ENCODE peak calls at places on chromosomes 4 and X, in four cellular contexts. C is adipocyte, L is Karpas-422, J is heart left ventricle. B is an unnamed sample. For H3K27me3, the result is how much of the 10 kb centered on the place peaks cover.

GRCh38 chr4:96093057-96093456 is 253.2 kb downstream of the PDHA2 start:
- DNase-seq in C (no peak), L (no peak), J (no peak), B (no peak)

GRCh38 chrX:68183612-68184214 is 249.6 kb downstream of the OPHN1 start:
- DNase-seq in C (peak), L (peak), J (no peak), B (peak)

GRCh38 chrX:54509401-54509800 is 13.4 kb upstream of the FGD1 start:
- DNase-seq in C (peak), L (no peak), J (no peak), B (no peak)

GRCh38 chrX:26574208-26574607 is 358.2 kb downstream of the MAGEB5 start:
- DNase-seq in C (no peak), L (no peak), J (no peak), B (no peak)

GRCh38 chr4:173365359-173365996 is 5.3 kb upstream of the SAP30 start:
- DNase-seq in C (no peak), L (no peak), J (peak), B (no peak)

GRCh38 chrX:14922437-14922836 is 49.2 kb downstream of the MOSPD2 start:
- DNase-seq in C (peak), L (no peak), J (no peak), B (peak)

GRCh38 chr4:163385466-163385865 is 41.8 kb downstream of the NPY5R start:
- DNase-seq in C (no peak), L (no peak), J (no peak), B (peak)

GRCh38 chr4:173171987-173172386 is 3.4 kb downstream of the GALNT7 start:
- DNase-seq in C (no peak), L (no peak), J (no peak), B (no peak)

GRCh38 chr4:121243476-121243875 is 79.4 kb upstream of the TNIP3 start:
- DNase-seq in C (no peak), L (no peak), J (no peak), B (peak)

GRCh38 chr4:72899214-72899613 is 170.3 kb downstream of the COX18 start:
- DNase-seq in C (no peak), L (no peak), J (no peak), B (no peak)

GRCh38 chr4:99207911-99208718 is 10.9 kb downstream of the ADH6 start:
- DNase-seq in C (no peak), L (no peak), J (no peak), B (no peak)

GRCh38 chrX:19571708-19572107 is 56.4 kb upstream of the MAP3K15 start:
- DNase-seq in C (no peak), L (no peak), J (no peak), B (no peak)

GRCh38 chrX:109710181-109710580 is 22.9 kb downstream of the ACSL4 start:
- DNase-seq in C (no peak), L (no peak), J (no peak), B (no peak)

GRCh38 chr4:77433102-77433733 is 172.4 kb upstream of the CXCL13 start:
- DNase-seq in C (peak), L (peak), J (no peak), B (peak)

GRCh38 chr4:84944952-84945351 is 21.5 kb downstream of the WDFY3 start:
- DNase-seq in C (no peak), L (no peak), J (no peak), B (peak)

GRCh38 chr4:7369511-7369910 is 65.2 kb downstream of the PSAPL1 start:
- DNase-seq in C (no peak), L (no peak), J (no peak), B (no peak)

GRCh38 chr4:70739496-70740337 is 18.0 kb downstream of the RUFY3 start:
- DNase-seq in C (peak), L (no peak), J (no peak), B (no peak)

GRCh38 chrX:129566081-129566480 is 26.0 kb downstream of the OCRL start:
- DNase-seq in C (peak), L (no peak), J (no peak), B (no peak)

GRCh38 chr4:128521156-128521555 is 233.5 kb upstream of the PGRMC2 start:
- DNase-seq in C (peak), L (no peak), J (no peak), B (no peak)

GRCh38 chr4:105462042-105462421 is 11.8 kb downstream of the PPA2 start:
- DNase-seq in C (no peak), L (no peak), J (no peak), B (no peak)

GRCh38 chr4:101696276-101697010 is 94.1 kb upstream of the BANK1 start:
- DNase-seq in C (peak), L (peak), J (no peak), B (no peak)

GRCh38 chr4:101697266-101697665 is 93.3 kb upstream of the BANK1 start:
- DNase-seq in C (no peak), L (no peak), J (no peak), B (no peak)

GRCh38 chr4:101689220-101689619 is 101.3 kb upstream of the BANK1 start:
- DNase-seq in C (no peak), L (no peak), J (no peak), B (no peak)

GRCh38 chr4:101695176-101695575 is 95.4 kb upstream of the BANK1 start:
- DNase-seq in C (no peak), L (no peak), J (no peak), B (peak)

GRCh38 chr4:101693842-101694398 is 96.6 kb upstream of the BANK1 start:
- DNase-seq in C (no peak), L (no peak), J (no peak), B (peak)
- H3K4me3 ChIP-seq in C (no peak), L (no peak), J (no peak), B (no peak)

DNA sequence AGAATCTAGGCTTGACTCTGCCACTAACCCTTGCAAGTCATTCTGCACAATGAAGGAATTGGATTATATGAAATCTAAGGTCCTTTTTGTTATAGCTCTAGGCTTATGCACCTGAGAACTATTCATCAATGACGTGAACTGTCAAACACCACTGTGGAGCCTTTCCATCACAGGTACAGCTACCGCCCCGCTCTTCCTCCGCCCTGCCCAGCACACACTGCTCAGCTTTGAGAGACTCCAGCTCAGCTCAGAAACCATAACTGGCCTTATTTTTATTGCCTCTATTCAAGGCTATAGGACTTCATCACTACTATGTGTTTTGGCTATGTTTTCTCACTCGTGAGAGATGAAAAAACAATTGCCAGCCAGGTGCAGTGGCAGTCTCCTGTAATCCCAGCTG is 88.2 kb upstream of the RPL34 start:
- DNase-seq in C (no peak), L (no peak), J (no peak), B (no peak)
- H3K27me3 ChIP-seq in C (under half), L (under half), J (under half), B (under half)

GRCh38 chrX:4322916-4323315 is 609.5 kb upstream of the PRKX start:
- DNase-seq in C (no peak), L (no peak), J (no peak), B (peak)
- H3K4me3 ChIP-seq in C (no peak), L (no peak), J (no peak), B (no peak)

DNA sequence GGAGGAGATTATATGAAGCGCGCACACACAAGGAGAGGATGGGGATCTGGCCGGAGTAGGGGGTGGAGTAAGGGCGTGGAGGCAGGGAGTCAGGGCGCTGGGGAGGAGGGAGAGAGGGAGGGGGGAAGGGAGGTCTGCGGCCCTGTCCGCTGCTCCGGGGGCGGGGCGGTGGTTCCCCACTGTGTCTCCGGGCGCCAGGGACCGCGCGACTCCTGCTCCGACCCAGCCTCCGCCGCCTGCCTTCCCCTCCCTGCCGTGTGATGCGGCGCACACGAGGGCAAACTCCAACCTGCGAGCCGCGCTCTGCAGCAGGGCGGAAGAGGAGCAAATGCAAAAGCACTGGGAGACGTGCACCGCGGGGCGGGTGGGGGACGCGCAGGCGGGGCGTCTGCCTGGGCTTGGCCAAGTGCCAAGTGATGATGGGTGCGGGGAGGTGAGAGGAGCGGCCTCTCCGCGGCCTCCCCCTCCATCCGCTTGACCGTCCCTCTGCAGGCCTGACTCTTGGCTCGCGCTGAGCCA is at the start of gene DCHS2:
- DNase-seq in C (peak), L (no peak), J (no peak), B (no peak)
- H3K27me3 ChIP-seq in C (half or more), L (under half), J (under half), B (under half)

GRCh38 chr4:185504098-185505047 is 30.9 kb downstream of the PDLIM3 start:
- DNase-seq in C (no peak), L (no peak), J (peak), B (no peak)
- H3K4me3 ChIP-seq in C (no peak), L (no peak), J (peak), B (no peak)

GRCh38 chr4:42397635-42398447 is 553 bp downstream of the SHISA3 start:
- DNase-seq in C (no peak), L (no peak), J (no peak), B (no peak)
- H3K27me3 ChIP-seq in C (under half), L (under half), J (under half), B (under half)

GRCh38 chrX:2928127-2928582 is 984 bp downstream of the ARSD start:
- DNase-seq in C (peak), L (no peak), J (peak), B (no peak)
- H3K4me3 ChIP-seq in C (peak), L (no peak), J (peak), B (peak)

DNA sequence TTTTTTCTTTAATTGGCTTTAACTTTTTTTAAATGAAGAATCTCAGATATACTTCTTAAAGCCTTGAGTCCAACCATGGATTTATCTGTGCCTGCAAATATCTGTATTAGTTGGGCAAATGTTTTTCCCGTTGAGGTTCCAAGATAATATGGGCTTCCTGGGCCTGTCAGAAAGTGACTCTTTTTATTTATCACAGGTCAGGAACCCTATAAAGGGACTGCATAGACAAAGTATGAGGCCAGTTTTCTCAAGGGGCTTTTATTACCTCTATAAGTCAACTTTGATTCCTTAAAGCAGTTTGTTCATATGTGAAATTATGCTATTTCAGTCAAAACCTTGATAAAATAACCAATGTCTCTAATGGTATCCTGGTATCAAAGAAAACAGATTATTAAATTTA is 80.2 kb upstream of the BMP2K start:
- DNase-seq in C (no peak), L (no peak), J (no peak), B (no peak)
- H3K27me3 ChIP-seq in C (under half), L (under half), J (under half), B (under half)